ENCODE peak calls at places on chromosomes 13 and 19, in six cellular contexts. M is NCI-H748 treated with DMSO at 0.1 percent for 48 hours; L is stimulated activated CD4-positive, alpha-beta T cell treated with anti-CD3 and anti-CD28 coated beads, Interleukin-1b, Interleukin-23, amount 100 ng/mL, for 24 hours; U is NCI-H1092 treated with DMSO at 0.1 percent for 48 hours; J is Ammon's horn; P is EH. H is an unnamed sample.

GRCh38 chr19:4518345-4519171 is at the start of gene PLIN4:
- DNase-seq in M (no peak), L (no peak), U (no peak), J (peak; percentile 57), P (no peak), H (no peak)

GRCh38 chr19:45471116-45471865 is 3.5 kb downstream of the FOSB start:
- DNase-seq in M (no peak), L (no peak), U (no peak), J (no peak), P (no peak), H (no peak)

GRCh38 chr19:41895745-41896580 is 13.0 kb downstream of the ARHGEF1 start:
- DNase-seq in M (no peak), L (no peak), U (no peak), J (no peak), P (no peak), H (no peak)

GRCh38 chr13:93957371-93957770 is 522.1 kb downstream of the DCT start:
- DNase-seq in M (no peak), L (no peak), U (no peak), J (no peak), P (no peak), H (no peak)

GRCh38 chr19:29976151-29976943 is 34.3 kb downstream of the URI1 start:
- DNase-seq in M (no peak), L (no peak), U (no peak), J (no peak), P (no peak), H (no peak)

GRCh38 chr19:45927565-45928261 is 13.1 kb upstream of the NANOS2 start:
- DNase-seq in M (peak; percentile 93), L (peak; percentile 68), U (peak; percentile 88), J (peak; percentile 92), P (peak; percentile 89), H (peak; percentile 96)

GRCh38 chr19:41302624-41303351 is 7.2 kb upstream of the CCDC97 start:
- DNase-seq in M (no peak), L (no peak), U (no peak), J (no peak), P (no peak), H (no peak)

GRCh38 chr13:43986395-43986794 is 106.7 kb downstream of the LACC1 start:
- DNase-seq in M (peak; percentile 99), L (no peak), U (peak; percentile 76), J (no peak), P (no peak), H (no peak)

GRCh38 chr13:113493315-113493951 is 2.9 kb upstream of the DCUN1D2 start:
- DNase-seq in M (peak; percentile 46), L (no peak), U (no peak), J (no peak), P (peak; percentile 95), H (no peak)

GRCh38 chr19:4391701-4392543 is 8.4 kb downstream of the SH3GL1 start:
- DNase-seq in M (no peak), L (no peak), U (no peak), J (no peak), P (peak; percentile 94), H (no peak)

GRCh38 chr13:100608906-100609305 is 20.3 kb upstream of the GGACT start:
- DNase-seq in M (no peak), L (no peak), U (no peak), J (no peak), P (peak; percentile 3), H (no peak)

GRCh38 chr13:80840313-80840976 is 499.5 kb upstream of the SPRY2 start:
- DNase-seq in M (peak; percentile 94), L (no peak), U (peak; percentile 10), J (no peak), P (no peak), H (peak; percentile 20)

GRCh38 chr13:107866666-107867623 is 348.4 kb downstream of the LIG4 start:
- DNase-seq in M (peak; percentile 62), L (no peak), U (peak; percentile 85), J (peak; percentile 51), P (peak; percentile 3), H (no peak)

GRCh38 chr13:98584668-98585397 is 7.9 kb upstream of the STK24 start:
- DNase-seq in M (no peak), L (no peak), U (no peak), J (no peak), P (peak; percentile 60), H (no peak)

GRCh38 chr19:1901940-1902404 is 3.2 kb upstream of the ADAT3 start:
- DNase-seq in M (no peak), L (no peak), U (no peak), J (peak; percentile 61), P (no peak), H (no peak)

GRCh38 chr13:39641645-39642044 is 13.8 kb upstream of the COG6 start:
- DNase-seq in M (no peak), L (no peak), U (no peak), J (no peak), P (no peak), H (no peak)

GRCh38 chr13:75195479-75196111 is 286.4 kb downstream of the TBC1D4 start:
- DNase-seq in M (no peak), L (no peak), U (no peak), J (peak; percentile 48), P (no peak), H (no peak)

GRCh38 chr13:28077231-28077630 is 23.1 kb downstream of the FLT3 start:
- DNase-seq in M (no peak), L (no peak), U (no peak), J (no peak), P (no peak), H (no peak)

GRCh38 chr19:23867895-23868294 is 46.8 kb upstream of the ZNF726 start:
- DNase-seq in M (peak; percentile 1), L (no peak), U (no peak), J (no peak), P (peak; percentile 3), H (no peak)

GRCh38 chr13:109868583-109869311 is 82.4 kb upstream of the IRS2 start:
- DNase-seq in M (no peak), L (no peak), U (no peak), J (no peak), P (peak; percentile 10), H (no peak)

GRCh38 chr13:112873851-112874750 is 94.9 kb upstream of the MCF2L start:
- DNase-seq in M (peak; percentile 8), L (peak; percentile 81), U (peak; percentile 73), J (peak; percentile 75), P (peak; percentile 69), H (no peak)

GRCh38 chr19:3366761-3367571 is 583 bp downstream of the NFIC start:
- DNase-seq in M (no peak), L (no peak), U (peak; percentile 25), J (no peak), P (peak; percentile 45), H (no peak)

GRCh38 chr13:45830121-45830520 is 21.4 kb downstream of the SIAH3 start:
- DNase-seq in M (no peak), L (no peak), U (no peak), J (no peak), P (no peak), H (no peak)

GRCh38 chr19:53961523-53962345 is 1.0 kb upstream of the CACNG8 start:
- DNase-seq in M (no peak), L (no peak), U (no peak), J (no peak), P (no peak), H (no peak)

GRCh38 chr19:8149261-8150094 is at the start of gene FBN3:
- DNase-seq in M (no peak), L (no peak), U (no peak), J (no peak), P (no peak), H (no peak)

GRCh38 chr13:22114630-22115311 is 443.9 kb downstream of the FGF9 start:
- DNase-seq in M (no peak), L (no peak), U (no peak), J (peak; percentile 34), P (no peak), H (no peak)

GRCh38 chr19:39413269-39413902 is 917 bp downstream of the PLEKHG2 start:
- DNase-seq in M (peak; percentile 15), L (no peak), U (peak; percentile 33), J (no peak), P (peak; percentile 64), H (no peak)

GRCh38 chr19:4352701-4353121 is 9.3 kb downstream of the MPND start:
- DNase-seq in M (peak; percentile 7), L (no peak), U (peak; percentile 25), J (no peak), P (peak; percentile 68), H (no peak)

GRCh38 chr13:81773263-81773662 is 1432.3 kb upstream of the SPRY2 start:
- DNase-seq in M (no peak), L (no peak), U (no peak), J (no peak), P (no peak), H (no peak)

H was measured in iPS DF 19.7.